ENCODE peak calls at places on chromosomes 16 and 17, in four cellular contexts. G is hepatic stellate cell; T is T-helper 2 cell; D is activated CD8-positive, alpha-beta memory T cell treated with anti-CD3 and anti-CD28 coated beads, Interleukin-2, amount 10 ng/mL, durations not matched to agents 7 days and 5 days. Z is an unnamed sample.

GRCh38 chr16:83211711-83212110 is 584.9 kb downstream of the CDH13 start:
- DNase-seq in G (no peak), T (no peak), D (no peak), Z (no peak)

GRCh38 chr16:12539185-12539929 is 264.3 kb downstream of the CPPED1 start:
- DNase-seq in G (no peak), T (no peak), D (peak), Z (no peak)

GRCh38 chr16:11587643-11588247 is 1.0 kb upstream of the LITAF start:
- DNase-seq in G (no peak), T (no peak), D (no peak), Z (no peak)

GRCh38 chr17:38727661-38728220 is 2.4 kb upstream of the CISD3 start:
- DNase-seq in G (no peak), T (no peak), D (peak), Z (no peak)

GRCh38 chr16:61862756-61863155 is 173.5 kb downstream of the CDH8 start:
- DNase-seq in G (no peak), T (no peak), D (no peak), Z (no peak)

GRCh38 chr17:44038604-44039007 is 23.8 kb upstream of the TMEM101 start:
- DNase-seq in G (no peak), T (no peak), D (no peak), Z (no peak)

GRCh38 chr16:52871481-52871880 is 181.2 kb downstream of the CHD9NB start:
- DNase-seq in G (no peak), T (no peak), D (no peak), Z (no peak)

GRCh38 chr16:83136924-83137323 is 510.2 kb downstream of the CDH13 start:
- DNase-seq in G (no peak), T (no peak), D (no peak), Z (no peak)

GRCh38 chr17:63833026-63833740 is 5.7 kb upstream of the FTSJ3 start:
- DNase-seq in G (no peak), T (no peak), D (no peak), Z (no peak)

GRCh38 chr16:81076566-81077076 is 417 bp downstream of the C16orf46 start:
- DNase-seq in G (peak), T (peak), D (peak), Z (peak)

GRCh38 chr17:699350-699749 is 15.3 kb downstream of the VPS53 start:
- DNase-seq in G (no peak), T (no peak), D (no peak), Z (no peak)

GRCh38 chr17:32813021-32813420 is 63.9 kb downstream of the MYO1D start:
- DNase-seq in G (no peak), T (no peak), D (no peak), Z (no peak)

GRCh38 chr16:53561101-53561888 is 58.3 kb upstream of the AKTIP start:
- DNase-seq in G (no peak), T (no peak), D (no peak), Z (no peak)

GRCh38 chr16:66188786-66189725 is 177.4 kb upstream of the CDH5 start:
- DNase-seq in G (peak), T (no peak), D (no peak), Z (no peak)

GRCh38 chr17:49365667-49366066 is 3.6 kb upstream of the ZNF652 start:
- DNase-seq in G (peak), T (no peak), D (peak), Z (peak)

GRCh38 chr16:57265850-57266530 is 18.5 kb downstream of the PLLP start:
- DNase-seq in G (peak), T (no peak), D (no peak), Z (no peak)

GRCh38 chr17:73142763-73143395 is 21.9 kb upstream of the SSTR2 start:
- DNase-seq in G (no peak), T (no peak), D (peak), Z (no peak)

GRCh38 chr17:8563024-8563776 is 67.3 kb downstream of the MYH10 start:
- DNase-seq in G (no peak), T (no peak), D (no peak), Z (no peak)

GRCh38 chr17:47844230-47844629 is 3.2 kb upstream of the SCRN2 start:
- DNase-seq in G (peak), T (no peak), D (no peak), Z (no peak)

GRCh38 chr17:57861737-57862409 is 12.0 kb upstream of the MRPS23 start:
- DNase-seq in G (peak), T (no peak), D (no peak), Z (no peak)

GRCh38 chr17:30278032-30278431 is 13.7 kb downstream of the BLMH start:
- DNase-seq in G (no peak), T (no peak), D (no peak), Z (no peak)

GRCh38 chr17:75561927-75562603 is 25.5 kb upstream of the MYO15B start:
- DNase-seq in G (no peak), T (no peak), D (no peak), Z (no peak)

GRCh38 chr16:17346774-17347569 is 123.8 kb downstream of the XYLT1 start:
- DNase-seq in G (no peak), T (no peak), D (peak), Z (no peak)

GRCh38 chr16:86619263-86619935 is 41.0 kb downstream of the FOXL1 start:
- DNase-seq in G (peak), T (no peak), D (no peak), Z (peak)

GRCh38 chr17:43069368-43069898 is 44.4 kb downstream of the RND2 start:
- DNase-seq in G (no peak), T (no peak), D (no peak), Z (no peak)